ENCODE peak calls at places on chromosomes 5 and 9, in nine cellular contexts. One of them, this sample, is unnamed.

GRCh38 chr5:91339053-91339710 is 43.9 kb downstream of the ARRDC3 start:
- DNase-seq in astrocyte: peak; percentile 66
- DNase-seq in MM.1S: no peak
- DNase-seq in CD8-positive, alpha-beta memory T cell: no peak
- DNase-seq in IMR-90: peak; percentile 22
- DNase-seq in left ventricle myocardium inferior: no peak
- DNase-seq in stomach: no peak
- DNase-seq in GM23248: peak; percentile 29
- DNase-seq in Panc1: no peak
- DNase-seq in this sample: peak; percentile 25

GRCh38 chr5:79829260-79829659 is 139.6 kb downstream of the CMYA5 start:
- DNase-seq in CD8-positive, alpha-beta memory T cell: no peak
- DNase-seq in GM23248: peak; percentile 20
- DNase-seq in stomach: no peak
- DNase-seq in Panc1: no peak
- DNase-seq in IMR-90: no peak
- DNase-seq in left ventricle myocardium inferior: no peak
- DNase-seq in astrocyte: no peak
- DNase-seq in MM.1S: no peak
- DNase-seq in this sample: no peak

GRCh38 chr5:172954277-172954676 is 4.9 kb upstream of the RPL26L1 start:
- DNase-seq in CD8-positive, alpha-beta memory T cell: no peak
- DNase-seq in GM23248: no peak
- DNase-seq in Panc1: no peak
- DNase-seq in MM.1S: no peak
- DNase-seq in IMR-90: no peak
- DNase-seq in stomach: no peak
- DNase-seq in left ventricle myocardium inferior: no peak
- DNase-seq in astrocyte: no peak
- DNase-seq in this sample: peak; percentile 26

GRCh38 chr9:120308495-120308894 is 271.5 kb downstream of the CDK5RAP2 start:
- DNase-seq in Panc1: no peak
- DNase-seq in IMR-90: no peak
- DNase-seq in astrocyte: no peak
- DNase-seq in MM.1S: no peak
- DNase-seq in left ventricle myocardium inferior: no peak
- DNase-seq in stomach: no peak
- DNase-seq in GM23248: no peak
- DNase-seq in CD8-positive, alpha-beta memory T cell: no peak
- DNase-seq in this sample: no peak

GRCh38 chr9:90038778-90039177 is 434.0 kb downstream of the GADD45G start:
- DNase-seq in Panc1: no peak
- DNase-seq in GM23248: no peak
- DNase-seq in left ventricle myocardium inferior: no peak
- DNase-seq in stomach: no peak
- DNase-seq in astrocyte: no peak
- DNase-seq in IMR-90: no peak
- DNase-seq in MM.1S: no peak
- DNase-seq in CD8-positive, alpha-beta memory T cell: no peak
- DNase-seq in this sample: no peak

GRCh38 chr5:72209515-72210115 is 102.3 kb downstream of the MAP1B start:
- DNase-seq in astrocyte: peak; percentile 31
- DNase-seq in Panc1: no peak
- DNase-seq in stomach: no peak
- DNase-seq in CD8-positive, alpha-beta memory T cell: no peak
- DNase-seq in MM.1S: no peak
- DNase-seq in left ventricle myocardium inferior: no peak
- DNase-seq in GM23248: peak; percentile 29
- DNase-seq in IMR-90: no peak
- DNase-seq in this sample: no peak

GRCh38 chr5:2887401-2888348 is 136.2 kb upstream of the IRX2 start:
- DNase-seq in IMR-90: no peak
- DNase-seq in left ventricle myocardium inferior: no peak
- DNase-seq in MM.1S: no peak
- DNase-seq in stomach: peak; percentile 18
- DNase-seq in CD8-positive, alpha-beta memory T cell: no peak
- DNase-seq in GM23248: no peak
- DNase-seq in Panc1: no peak
- DNase-seq in astrocyte: no peak
- DNase-seq in this sample: no peak

GRCh38 chr5:68169898-68170297 is 45.7 kb upstream of the PIK3R1 start:
- DNase-seq in astrocyte: no peak
- DNase-seq in MM.1S: no peak
- DNase-seq in left ventricle myocardium inferior: peak; percentile 39
- DNase-seq in CD8-positive, alpha-beta memory T cell: no peak
- DNase-seq in Panc1: no peak
- DNase-seq in GM23248: no peak
- DNase-seq in stomach: no peak
- DNase-seq in IMR-90: no peak
- DNase-seq in this sample: no peak

GRCh38 chr5:40383719-40384651 is 295.7 kb upstream of the PTGER4 start:
- DNase-seq in IMR-90: peak; percentile 87
- DNase-seq in CD8-positive, alpha-beta memory T cell: no peak
- DNase-seq in MM.1S: peak; percentile 22
- DNase-seq in left ventricle myocardium inferior: no peak
- DNase-seq in astrocyte: peak; percentile 41
- DNase-seq in GM23248: peak; percentile 75
- DNase-seq in Panc1: no peak
- DNase-seq in stomach: no peak
- DNase-seq in this sample: no peak

GRCh38 chr5:172904643-172905345 is 54.4 kb upstream of the RPL26L1 start:
- DNase-seq in astrocyte: peak; percentile 87
- DNase-seq in stomach: peak; percentile 96
- DNase-seq in IMR-90: peak; percentile 84
- DNase-seq in left ventricle myocardium inferior: peak; percentile 77
- DNase-seq in MM.1S: no peak
- DNase-seq in GM23248: peak; percentile 85
- DNase-seq in CD8-positive, alpha-beta memory T cell: no peak
- DNase-seq in Panc1: no peak
- DNase-seq in this sample: peak; percentile 74

GRCh38 chr9:84742261-84742660 is 72.7 kb downstream of the NTRK2 start:
- DNase-seq in GM23248: no peak
- DNase-seq in stomach: no peak
- DNase-seq in left ventricle myocardium inferior: no peak
- DNase-seq in IMR-90: no peak
- DNase-seq in CD8-positive, alpha-beta memory T cell: no peak
- DNase-seq in astrocyte: no peak
- DNase-seq in MM.1S: no peak
- DNase-seq in Panc1: no peak
- DNase-seq in this sample: no peak

GRCh38 chr9:96612105-96612965 is 7.3 kb downstream of the CDC14B start:
- DNase-seq in Panc1: no peak
- DNase-seq in GM23248: peak; percentile 98
- DNase-seq in astrocyte: peak; percentile 88
- DNase-seq in CD8-positive, alpha-beta memory T cell: no peak
- DNase-seq in stomach: peak; percentile 67
- DNase-seq in MM.1S: no peak
- DNase-seq in IMR-90: peak; percentile 96
- DNase-seq in left ventricle myocardium inferior: peak; percentile 50
- DNase-seq in this sample: peak; percentile 64

GRCh38 chr5:7494446-7495132 is 98.7 kb downstream of the ADCY2 start:
- DNase-seq in left ventricle myocardium inferior: no peak
- DNase-seq in astrocyte: no peak
- DNase-seq in stomach: no peak
- DNase-seq in GM23248: no peak
- DNase-seq in MM.1S: no peak
- DNase-seq in Panc1: no peak
- DNase-seq in CD8-positive, alpha-beta memory T cell: no peak
- DNase-seq in IMR-90: no peak
- DNase-seq in this sample: no peak

GRCh38 chr5:96668725-96669124 is 6.5 kb downstream of the CAST start:
- DNase-seq in GM23248: no peak
- DNase-seq in astrocyte: no peak
- DNase-seq in stomach: no peak
- DNase-seq in left ventricle myocardium inferior: no peak
- DNase-seq in CD8-positive, alpha-beta memory T cell: no peak
- DNase-seq in IMR-90: no peak
- DNase-seq in MM.1S: no peak
- DNase-seq in Panc1: no peak
- DNase-seq in this sample: no peak

GRCh38 chr9:28810375-28811075 is 1237.2 kb upstream of the C9orf72 start:
- DNase-seq in Panc1: no peak
- DNase-seq in astrocyte: peak; percentile 20
- DNase-seq in CD8-positive, alpha-beta memory T cell: no peak
- DNase-seq in MM.1S: no peak
- DNase-seq in GM23248: no peak
- DNase-seq in stomach: no peak
- DNase-seq in IMR-90: no peak
- DNase-seq in left ventricle myocardium inferior: no peak
- DNase-seq in this sample: no peak

GRCh38 chr5:141637266-141637692 is 482 bp downstream of the RELL2 start:
- DNase-seq in stomach: peak; percentile 37
- DNase-seq in astrocyte: no peak
- DNase-seq in IMR-90: no peak
- DNase-seq in Panc1: no peak
- DNase-seq in GM23248: peak; percentile 40
- DNase-seq in left ventricle myocardium inferior: no peak
- DNase-seq in CD8-positive, alpha-beta memory T cell: peak; percentile 45
- DNase-seq in MM.1S: peak; percentile 30
- DNase-seq in this sample: peak; percentile 38

GRCh38 chr5:5420251-5420650 is 2.2 kb upstream of the ICE1 start:
- DNase-seq in GM23248: no peak
- DNase-seq in CD8-positive, alpha-beta memory T cell: no peak
- DNase-seq in astrocyte: no peak
- DNase-seq in Panc1: no peak
- DNase-seq in MM.1S: no peak
- DNase-seq in stomach: no peak
- DNase-seq in IMR-90: no peak
- DNase-seq in left ventricle myocardium inferior: no peak
- DNase-seq in this sample: no peak

GRCh38 chr9:21761309-21761901 is 41.0 kb upstream of the MTAP start:
- DNase-seq in Panc1: no peak
- DNase-seq in left ventricle myocardium inferior: no peak
- DNase-seq in CD8-positive, alpha-beta memory T cell: no peak
- DNase-seq in MM.1S: peak; percentile 66
- DNase-seq in astrocyte: peak; percentile 66
- DNase-seq in stomach: no peak
- DNase-seq in GM23248: peak; percentile 8
- DNase-seq in IMR-90: no peak
- DNase-seq in this sample: no peak

GRCh38 chr5:181233436-181234115 is 10.1 kb downstream of the RACK1 start:
- DNase-seq in CD8-positive, alpha-beta memory T cell: no peak
- DNase-seq in GM23248: no peak
- DNase-seq in left ventricle myocardium inferior: no peak
- DNase-seq in astrocyte: no peak
- DNase-seq in MM.1S: no peak
- DNase-seq in IMR-90: no peak
- DNase-seq in stomach: no peak
- DNase-seq in Panc1: no peak
- DNase-seq in this sample: no peak
- H3K36me3 ChIP-seq in CD8-positive, alpha-beta memory T cell: peaks cover 60% of the 10 kb centered on the region
- H3K36me3 ChIP-seq in GM23248: peaks cover 36% of the 10 kb centered on the region
- H3K36me3 ChIP-seq in left ventricle myocardium inferior: peaks cover 79% of the 10 kb centered on the region
- H3K36me3 ChIP-seq in astrocyte: peaks cover 49% of the 10 kb centered on the region
- H3K36me3 ChIP-seq in MM.1S: peaks cover 20% of the 10 kb centered on the region
- H3K36me3 ChIP-seq in IMR-90: peaks cover 69% of the 10 kb centered on the region
- H3K36me3 ChIP-seq in stomach: peaks cover 72% of the 10 kb centered on the region
- H3K36me3 ChIP-seq in Panc1: peaks cover 18% of the 10 kb centered on the region
- H3K36me3 ChIP-seq in this sample: peaks cover 89% of the 10 kb centered on the region

GRCh38 chr5:17996002-17996401 is 361.7 kb downstream of the TAF11L14 start:
- DNase-seq in IMR-90: no peak
- DNase-seq in Panc1: no peak
- DNase-seq in MM.1S: no peak
- DNase-seq in stomach: no peak
- DNase-seq in GM23248: no peak
- DNase-seq in astrocyte: no peak
- DNase-seq in CD8-positive, alpha-beta memory T cell: no peak
- DNase-seq in left ventricle myocardium inferior: no peak
- DNase-seq in this sample: no peak

GRCh38 chr5:17989567-17989966 is 355.3 kb downstream of the TAF11L14 start:
- DNase-seq in GM23248: no peak
- DNase-seq in IMR-90: no peak
- DNase-seq in astrocyte: no peak
- DNase-seq in MM.1S: no peak
- DNase-seq in stomach: no peak
- DNase-seq in CD8-positive, alpha-beta memory T cell: no peak
- DNase-seq in left ventricle myocardium inferior: no peak
- DNase-seq in Panc1: no peak
- DNase-seq in this sample: no peak

GRCh38 chr5:17991775-17992174 is 357.5 kb downstream of the TAF11L14 start:
- DNase-seq in Panc1: no peak
- DNase-seq in GM23248: no peak
- DNase-seq in astrocyte: no peak
- DNase-seq in CD8-positive, alpha-beta memory T cell: no peak
- DNase-seq in IMR-90: no peak
- DNase-seq in MM.1S: no peak
- DNase-seq in stomach: no peak
- DNase-seq in left ventricle myocardium inferior: no peak
- DNase-seq in this sample: no peak

GRCh38 chr5:17990168-17990567 is 355.9 kb downstream of the TAF11L14 start:
- DNase-seq in stomach: no peak
- DNase-seq in GM23248: no peak
- DNase-seq in Panc1: no peak
- DNase-seq in MM.1S: no peak
- DNase-seq in left ventricle myocardium inferior: no peak
- DNase-seq in CD8-positive, alpha-beta memory T cell: no peak
- DNase-seq in astrocyte: no peak
- DNase-seq in IMR-90: no peak
- DNase-seq in this sample: no peak

DNA sequence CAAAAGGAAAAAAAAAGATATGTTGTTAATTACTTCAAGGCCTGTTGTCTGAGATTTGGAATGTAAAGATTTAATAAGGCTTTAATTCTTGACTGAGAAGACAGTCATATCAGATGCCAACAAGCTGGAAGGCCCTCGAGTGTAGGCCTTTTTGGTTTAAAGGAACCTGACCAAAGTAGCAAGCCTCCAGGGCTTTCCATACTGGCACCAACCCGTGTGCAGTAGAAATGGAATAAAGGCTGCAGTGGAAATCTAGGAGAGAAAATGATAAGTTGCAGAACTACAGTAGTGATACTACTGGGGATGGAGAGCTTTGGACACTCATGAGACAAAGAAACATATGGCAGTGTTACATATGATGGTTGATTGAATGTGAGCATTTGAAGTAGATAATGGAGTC is 358.0 kb downstream of the TAF11L14 start:
- DNase-seq in Panc1: no peak
- DNase-seq in astrocyte: no peak
- DNase-seq in CD8-positive, alpha-beta memory T cell: no peak
- DNase-seq in left ventricle myocardium inferior: no peak
- DNase-seq in GM23248: no peak
- DNase-seq in MM.1S: no peak
- DNase-seq in IMR-90: no peak
- DNase-seq in stomach: no peak
- DNase-seq in this sample: no peak
- H3K4me3 ChIP-seq in Panc1: no peak overlapping the region
- H3K4me3 ChIP-seq in astrocyte: no peak overlapping the region
- H3K4me3 ChIP-seq in CD8-positive, alpha-beta memory T cell: no peak overlapping the region
- H3K4me3 ChIP-seq in left ventricle myocardium inferior: no peak overlapping the region
- H3K4me3 ChIP-seq in GM23248: no peak overlapping the region
- H3K4me3 ChIP-seq in MM.1S: no peak overlapping the region
- H3K4me3 ChIP-seq in IMR-90: no peak overlapping the region
- H3K4me3 ChIP-seq in stomach: no peak overlapping the region
- H3K4me3 ChIP-seq in this sample: no peak overlapping the region

GRCh38 chr9:131518553-131518952 is 12.5 kb downstream of the UCK1 start:
- DNase-seq in MM.1S: no peak
- DNase-seq in left ventricle myocardium inferior: no peak
- DNase-seq in IMR-90: no peak
- DNase-seq in CD8-positive, alpha-beta memory T cell: no peak
- DNase-seq in GM23248: no peak
- DNase-seq in stomach: no peak
- DNase-seq in astrocyte: no peak
- DNase-seq in Panc1: no peak
- DNase-seq in this sample: no peak
- H3K36me3 ChIP-seq in MM.1S: peaks cover 10% of the 10 kb centered on the region
- H3K36me3 ChIP-seq in left ventricle myocardium inferior: peaks cover 83% of the 10 kb centered on the region
- H3K36me3 ChIP-seq in IMR-90: peaks cover 81% of the 10 kb centered on the region
- H3K36me3 ChIP-seq in CD8-positive, alpha-beta memory T cell: peaks cover 65% of the 10 kb centered on the region
- H3K36me3 ChIP-seq in GM23248: peaks cover 6% of the 10 kb centered on the region
- H3K36me3 ChIP-seq in stomach: peaks cover 65% of the 10 kb centered on the region
- H3K36me3 ChIP-seq in astrocyte: peaks cover 43% of the 10 kb centered on the region
- H3K36me3 ChIP-seq in Panc1: no peaks in the 10 kb centered on the region
- H3K36me3 ChIP-seq in this sample: peaks cover 51% of the 10 kb centered on the region

GRCh38 chr5:94228791-94229190 is 389.6 kb downstream of the KIAA0825 start:
- DNase-seq in CD8-positive, alpha-beta memory T cell: no peak
- DNase-seq in stomach: no peak
- DNase-seq in MM.1S: no peak
- DNase-seq in GM23248: peak; percentile 29
- DNase-seq in Panc1: no peak
- DNase-seq in left ventricle myocardium inferior: no peak
- DNase-seq in astrocyte: no peak
- DNase-seq in IMR-90: no peak
- DNase-seq in this sample: no peak
- H3K4me3 ChIP-seq in CD8-positive, alpha-beta memory T cell: no peak overlapping the region
- H3K4me3 ChIP-seq in stomach: no peak overlapping the region
- H3K4me3 ChIP-seq in MM.1S: no peak overlapping the region
- H3K4me3 ChIP-seq in GM23248: no peak overlapping the region
- H3K4me3 ChIP-seq in Panc1: no peak overlapping the region
- H3K4me3 ChIP-seq in left ventricle myocardium inferior: no peak overlapping the region
- H3K4me3 ChIP-seq in astrocyte: no peak overlapping the region
- H3K4me3 ChIP-seq in IMR-90: no peak overlapping the region
- H3K4me3 ChIP-seq in this sample: no peak overlapping the region